ENCODE peak calls at places on chromosomes 7 and 10, in seven cellular contexts. One of them, this sample, is unnamed.

GRCh38 chr7:37671871-37672270 is 11.7 kb upstream of the GPR141 start:
- DNase-seq in H1: no peak
- DNase-seq in neuronal stem cell: no peak
- DNase-seq in IMR-90: no peak
- DNase-seq in H9: no peak
- DNase-seq in mesenchymal stem cell: no peak
- DNase-seq in trophoblast cell: no peak
- DNase-seq in this sample: no peak

GRCh38 chr7:44284881-44285541 is 40.4 kb downstream of the CAMK2B start:
- DNase-seq in H9: peak; percentile 22
- DNase-seq in mesenchymal stem cell: no peak
- DNase-seq in H1: no peak
- DNase-seq in neuronal stem cell: no peak
- DNase-seq in trophoblast cell: no peak
- DNase-seq in IMR-90: no peak
- DNase-seq in this sample: no peak

GRCh38 chr7:120988591-120989299 is at the start of gene CPED1:
- DNase-seq in trophoblast cell: peak; percentile 68
- DNase-seq in IMR-90: peak; percentile 90
- DNase-seq in H1: no peak
- DNase-seq in mesenchymal stem cell: peak; percentile 98
- DNase-seq in H9: peak; percentile 60
- DNase-seq in neuronal stem cell: peak; percentile 37
- DNase-seq in this sample: peak; percentile 41

GRCh38 chr10:52409928-52410327 is 95.8 kb downstream of the DKK1 start:
- DNase-seq in IMR-90: no peak
- DNase-seq in H9: no peak
- DNase-seq in H1: no peak
- DNase-seq in neuronal stem cell: no peak
- DNase-seq in mesenchymal stem cell: no peak
- DNase-seq in trophoblast cell: no peak
- DNase-seq in this sample: no peak

GRCh38 chr10:11697718-11698527 is 44.3 kb upstream of the ECHDC3 start:
- DNase-seq in H1: no peak
- DNase-seq in trophoblast cell: no peak
- DNase-seq in H9: no peak
- DNase-seq in IMR-90: no peak
- DNase-seq in mesenchymal stem cell: no peak
- DNase-seq in neuronal stem cell: no peak
- DNase-seq in this sample: peak; percentile 15

GRCh38 chr10:33155720-33156638 is 178.5 kb downstream of the NRP1 start:
- DNase-seq in H1: no peak
- DNase-seq in H9: no peak
- DNase-seq in mesenchymal stem cell: peak; percentile 29
- DNase-seq in trophoblast cell: no peak
- DNase-seq in IMR-90: peak; percentile 91
- DNase-seq in neuronal stem cell: no peak
- DNase-seq in this sample: peak; percentile 68

GRCh38 chr10:16509996-16510395 is 11.7 kb downstream of the C1QL3 start:
- DNase-seq in neuronal stem cell: no peak
- DNase-seq in H9: no peak
- DNase-seq in H1: no peak
- DNase-seq in IMR-90: peak; percentile 18
- DNase-seq in mesenchymal stem cell: peak; percentile 42
- DNase-seq in trophoblast cell: peak; percentile 29
- DNase-seq in this sample: no peak

GRCh38 chr7:134740364-134740763 is 39.1 kb upstream of the CALD1 start:
- DNase-seq in H1: no peak
- DNase-seq in neuronal stem cell: no peak
- DNase-seq in trophoblast cell: no peak
- DNase-seq in IMR-90: no peak
- DNase-seq in mesenchymal stem cell: no peak
- DNase-seq in H9: no peak
- DNase-seq in this sample: no peak

GRCh38 chr10:18240185-18240882 is 100.1 kb downstream of the CACNB2 start:
- DNase-seq in trophoblast cell: peak; percentile 16
- DNase-seq in IMR-90: no peak
- DNase-seq in mesenchymal stem cell: no peak
- DNase-seq in H9: no peak
- DNase-seq in H1: no peak
- DNase-seq in neuronal stem cell: no peak
- DNase-seq in this sample: no peak

GRCh38 chr10:53841746-53842145 is 959.3 kb downstream of the PCDH15 start:
- DNase-seq in H1: no peak
- DNase-seq in IMR-90: no peak
- DNase-seq in neuronal stem cell: no peak
- DNase-seq in mesenchymal stem cell: no peak
- DNase-seq in H9: no peak
- DNase-seq in trophoblast cell: no peak
- DNase-seq in this sample: no peak

GRCh38 chr10:103441206-103441605 is 11.0 kb downstream of the CALHM2 start:
- DNase-seq in H1: no peak
- DNase-seq in IMR-90: no peak
- DNase-seq in mesenchymal stem cell: peak; percentile 13
- DNase-seq in neuronal stem cell: no peak
- DNase-seq in trophoblast cell: no peak
- DNase-seq in H9: no peak
- DNase-seq in this sample: no peak

GRCh38 chr7:64880322-64881297 is 22.5 kb upstream of the ZNF273 start:
- DNase-seq in H1: no peak
- DNase-seq in trophoblast cell: no peak
- DNase-seq in H9: peak; percentile 10
- DNase-seq in mesenchymal stem cell: no peak
- DNase-seq in IMR-90: no peak
- DNase-seq in neuronal stem cell: no peak
- DNase-seq in this sample: no peak

GRCh38 chr10:128045833-128046120 is 80.4 kb downstream of the MKI67 start:
- DNase-seq in neuronal stem cell: no peak
- DNase-seq in IMR-90: no peak
- DNase-seq in H9: no peak
- DNase-seq in mesenchymal stem cell: no peak
- DNase-seq in trophoblast cell: no peak
- DNase-seq in H1: no peak
- DNase-seq in this sample: no peak
- H3K4me1 ChIP-seq in neuronal stem cell: no peaks in the 10 kb centered on the region
- H3K4me1 ChIP-seq in IMR-90: peaks cover 4% of the 10 kb centered on the region
- H3K4me1 ChIP-seq in H9: no peaks in the 10 kb centered on the region
- H3K4me1 ChIP-seq in mesenchymal stem cell: peaks cover 6% of the 10 kb centered on the region
- H3K4me1 ChIP-seq in trophoblast cell: peaks cover 21% of the 10 kb centered on the region
- H3K4me1 ChIP-seq in H1: no peaks in the 10 kb centered on the region
- H3K4me1 ChIP-seq in this sample: no peaks in the 10 kb centered on the region

DNA sequence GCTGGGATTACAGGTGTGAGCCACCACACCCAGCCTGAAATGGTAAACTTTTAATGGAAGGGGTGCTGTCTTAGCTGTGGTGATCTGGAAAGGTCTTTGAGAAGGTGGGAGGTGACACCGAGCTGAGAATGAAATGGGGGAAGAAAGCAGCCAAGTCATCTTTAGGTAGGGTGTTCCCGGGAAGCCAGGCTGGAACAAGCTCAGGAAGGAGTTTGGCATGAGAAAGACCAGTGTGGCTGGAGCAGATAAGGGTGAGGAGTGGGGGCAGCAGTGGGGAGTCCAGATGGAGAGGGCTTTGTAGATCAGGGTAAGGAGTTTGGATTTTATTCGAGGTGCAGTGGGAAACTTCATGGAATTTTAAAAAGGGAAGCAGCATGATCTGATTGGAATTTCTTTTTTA is 30.0 kb downstream of the KIFBP start:
- DNase-seq in H9: no peak
- DNase-seq in H1: no peak
- DNase-seq in IMR-90: no peak
- DNase-seq in mesenchymal stem cell: no peak
- DNase-seq in trophoblast cell: no peak
- DNase-seq in neuronal stem cell: no peak
- DNase-seq in this sample: no peak
- H3K18ac ChIP-seq in H9: no peak overlapping the region
- H3K18ac ChIP-seq in H1: no peak overlapping the region
- H3K18ac ChIP-seq in IMR-90: no peak overlapping the region
- H3K18ac ChIP-seq in mesenchymal stem cell: no peak overlapping the region
- H3K18ac ChIP-seq in trophoblast cell: no peak overlapping the region
- H3K18ac ChIP-seq in neuronal stem cell: no peak overlapping the region
- H3K18ac ChIP-seq in this sample: no peak overlapping the region

GRCh38 chr10:67602268-67602950 is 93.6 kb downstream of the CTNNA3 start:
- DNase-seq in H9: no peak
- DNase-seq in mesenchymal stem cell: peak; percentile 25
- DNase-seq in trophoblast cell: no peak
- DNase-seq in H1: no peak
- DNase-seq in neuronal stem cell: no peak
- DNase-seq in IMR-90: peak; percentile 96
- DNase-seq in this sample: peak; percentile 1

GRCh38 chr10:67603701-67604100 is 92.3 kb downstream of the CTNNA3 start:
- DNase-seq in neuronal stem cell: no peak
- DNase-seq in IMR-90: peak; percentile 65
- DNase-seq in mesenchymal stem cell: no peak
- DNase-seq in trophoblast cell: no peak
- DNase-seq in H9: no peak
- DNase-seq in H1: no peak
- DNase-seq in this sample: no peak

GRCh38 chr10:67599597-67599996 is 96.4 kb downstream of the CTNNA3 start:
- DNase-seq in H1: no peak
- DNase-seq in trophoblast cell: no peak
- DNase-seq in mesenchymal stem cell: no peak
- DNase-seq in neuronal stem cell: no peak
- DNase-seq in IMR-90: no peak
- DNase-seq in H9: no peak
- DNase-seq in this sample: no peak

GRCh38 chr10:67606572-67606971 is 89.4 kb downstream of the CTNNA3 start:
- DNase-seq in H9: no peak
- DNase-seq in neuronal stem cell: no peak
- DNase-seq in trophoblast cell: no peak
- DNase-seq in H1: no peak
- DNase-seq in IMR-90: peak; percentile 92
- DNase-seq in mesenchymal stem cell: peak; percentile 28
- DNase-seq in this sample: peak; percentile 33

DNA sequence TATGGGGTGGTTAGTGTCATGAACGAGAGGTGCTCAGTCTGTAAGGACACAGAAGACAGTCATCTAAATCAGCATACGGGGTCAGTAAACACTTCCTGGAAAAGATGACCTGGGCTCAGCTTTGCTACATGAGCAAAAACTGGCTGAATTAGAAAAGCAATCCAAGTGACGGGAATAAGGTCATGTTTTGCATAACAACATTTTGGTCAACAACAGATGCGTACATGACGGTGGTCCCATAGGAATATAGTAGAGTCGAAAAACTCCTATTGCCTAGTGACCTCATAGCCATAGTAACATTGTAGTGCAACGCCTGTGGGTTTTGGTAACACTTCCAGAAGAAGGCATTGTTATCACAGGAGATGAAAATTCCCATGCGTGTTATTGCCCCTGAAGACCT is 92.9 kb downstream of the CTNNA3 start:
- DNase-seq in neuronal stem cell: no peak
- DNase-seq in IMR-90: no peak
- DNase-seq in mesenchymal stem cell: no peak
- DNase-seq in H9: no peak
- DNase-seq in H1: no peak
- DNase-seq in trophoblast cell: no peak
- DNase-seq in this sample: no peak
- H3K23ac ChIP-seq in neuronal stem cell: no peak overlapping the region
- H3K23ac ChIP-seq in IMR-90: peak overlapping the region; percentile 11
- H3K23ac ChIP-seq in mesenchymal stem cell: no peak overlapping the region
- H3K23ac ChIP-seq in H9: no peak overlapping the region
- H3K23ac ChIP-seq in H1: no peak overlapping the region
- H3K23ac ChIP-seq in trophoblast cell: no peak overlapping the region
- H3K23ac ChIP-seq in this sample: no peak overlapping the region

GRCh38 chr7:100583132-100584045 is 2.5 kb downstream of the LRCH4 start:
- DNase-seq in mesenchymal stem cell: peak; percentile 90
- DNase-seq in trophoblast cell: no peak
- DNase-seq in IMR-90: peak; percentile 67
- DNase-seq in neuronal stem cell: no peak
- DNase-seq in H1: no peak
- DNase-seq in H9: peak; percentile 58
- DNase-seq in this sample: no peak

GRCh38 chr7:100586266-100587025 is at the start of gene FBXO24:
- DNase-seq in mesenchymal stem cell: peak; percentile 100
- DNase-seq in trophoblast cell: peak; percentile 100
- DNase-seq in neuronal stem cell: peak; percentile 100
- DNase-seq in H9: peak; percentile 100
- DNase-seq in H1: peak; percentile 100
- DNase-seq in IMR-90: peak; percentile 100
- DNase-seq in this sample: peak; percentile 100

GRCh38 chr7:100584046-100584676 is 1.8 kb downstream of the LRCH4 start:
- DNase-seq in mesenchymal stem cell: peak; percentile 85
- DNase-seq in neuronal stem cell: no peak
- DNase-seq in H9: no peak
- DNase-seq in IMR-90: peak; percentile 45
- DNase-seq in H1: no peak
- DNase-seq in trophoblast cell: no peak
- DNase-seq in this sample: peak; percentile 55

GRCh38 chr7:100584677-100585510 is 1.0 kb downstream of the LRCH4 start:
- DNase-seq in mesenchymal stem cell: peak; percentile 98
- DNase-seq in H9: peak; percentile 84
- DNase-seq in neuronal stem cell: peak; percentile 74
- DNase-seq in trophoblast cell: peak; percentile 93
- DNase-seq in IMR-90: peak; percentile 89
- DNase-seq in H1: no peak
- DNase-seq in this sample: peak; percentile 91

GRCh38 chr7:100585511-100586265 is at the start of gene LRCH4:
- DNase-seq in H9: peak; percentile 74
- DNase-seq in trophoblast cell: peak; percentile 72
- DNase-seq in neuronal stem cell: no peak
- DNase-seq in H1: no peak
- DNase-seq in IMR-90: no peak
- DNase-seq in mesenchymal stem cell: no peak
- DNase-seq in this sample: peak; percentile 72
- H3K4me1 ChIP-seq in H9: peaks cover 7% of the 10 kb centered on the region
- H3K4me1 ChIP-seq in trophoblast cell: peaks cover 21% of the 10 kb centered on the region
- H3K4me1 ChIP-seq in neuronal stem cell: peaks cover 25% of the 10 kb centered on the region
- H3K4me1 ChIP-seq in H1: peaks cover 36% of the 10 kb centered on the region
- H3K4me1 ChIP-seq in IMR-90: peaks cover 17% of the 10 kb centered on the region
- H3K4me1 ChIP-seq in mesenchymal stem cell: peaks cover 29% of the 10 kb centered on the region
- H3K4me1 ChIP-seq in this sample: peaks cover 13% of the 10 kb centered on the region

GRCh38 chr10:131946880-131947279 is 34.8 kb downstream of the BNIP3 start:
- DNase-seq in H1: no peak
- DNase-seq in H9: no peak
- DNase-seq in mesenchymal stem cell: no peak
- DNase-seq in trophoblast cell: no peak
- DNase-seq in IMR-90: no peak
- DNase-seq in neuronal stem cell: no peak
- DNase-seq in this sample: no peak
- H3K18ac ChIP-seq in H1: no peak overlapping the region
- H3K18ac ChIP-seq in H9: no peak overlapping the region
- H3K18ac ChIP-seq in mesenchymal stem cell: peak overlapping the region; percentile 87
- H3K18ac ChIP-seq in trophoblast cell: no peak overlapping the region
- H3K18ac ChIP-seq in IMR-90: peak overlapping the region; percentile 38
- H3K18ac ChIP-seq in neuronal stem cell: no peak overlapping the region
- H3K18ac ChIP-seq in this sample: no peak overlapping the region

GRCh38 chr10:3362415-3362814 is 189.8 kb upstream of the PITRM1 start:
- DNase-seq in IMR-90: no peak
- DNase-seq in neuronal stem cell: no peak
- DNase-seq in H1: no peak
- DNase-seq in mesenchymal stem cell: no peak
- DNase-seq in trophoblast cell: no peak
- DNase-seq in H9: no peak
- DNase-seq in this sample: no peak
- H3K23ac ChIP-seq in IMR-90: no peak overlapping the region
- H3K23ac ChIP-seq in neuronal stem cell: no peak overlapping the region
- H3K23ac ChIP-seq in H1: no peak overlapping the region
- H3K23ac ChIP-seq in mesenchymal stem cell: no peak overlapping the region
- H3K23ac ChIP-seq in trophoblast cell: no peak overlapping the region
- H3K23ac ChIP-seq in H9: no peak overlapping the region
- H3K23ac ChIP-seq in this sample: no peak overlapping the region